ENCODE peak calls at places on chromosomes 11 and 22, in seven cellular contexts. One of them, this sample, is unnamed.

GRCh38 chr22:48782326-48782725 is 1045.3 kb downstream of the BRD1 start:
- DNase-seq in activated T-cell treated with anti-CD3 and anti-CD28 coated beads for 24 hours: no peak
- DNase-seq in DMS 273 treated with DMSO at 0.1 percent for 48 hours: no peak
- DNase-seq in EH: no peak
- DNase-seq in left kidney: no peak
- DNase-seq in stimulated activated CD8-positive, alpha-beta memory T cell treated with anti-CD3 and anti-CD28 coated beads, Interleukin-4, amount 100 ng/mL, for 24 hours: no peak
- DNase-seq in T-helper 2 cell: no peak
- DNase-seq in this sample: peak

GRCh38 chr11:117144477-117145392 is 648 bp downstream of the PAFAH1B2 start:
- DNase-seq in EH: peak
- DNase-seq in stimulated activated CD8-positive, alpha-beta memory T cell treated with anti-CD3 and anti-CD28 coated beads, Interleukin-4, amount 100 ng/mL, for 24 hours: no peak
- DNase-seq in DMS 273 treated with DMSO at 0.1 percent for 48 hours: no peak
- DNase-seq in left kidney: peak
- DNase-seq in activated T-cell treated with anti-CD3 and anti-CD28 coated beads for 24 hours: peak
- DNase-seq in T-helper 2 cell: peak
- DNase-seq in this sample: peak

GRCh38 chr22:27523711-27524110 is 277.8 kb downstream of the MN1 start:
- DNase-seq in activated T-cell treated with anti-CD3 and anti-CD28 coated beads for 24 hours: no peak
- DNase-seq in stimulated activated CD8-positive, alpha-beta memory T cell treated with anti-CD3 and anti-CD28 coated beads, Interleukin-4, amount 100 ng/mL, for 24 hours: no peak
- DNase-seq in left kidney: no peak
- DNase-seq in EH: no peak
- DNase-seq in T-helper 2 cell: no peak
- DNase-seq in DMS 273 treated with DMSO at 0.1 percent for 48 hours: no peak
- DNase-seq in this sample: no peak

GRCh38 chr11:100734743-100735527 is 47.8 kb downstream of the ARHGAP42 start:
- DNase-seq in activated T-cell treated with anti-CD3 and anti-CD28 coated beads for 24 hours: no peak
- DNase-seq in T-helper 2 cell: no peak
- DNase-seq in stimulated activated CD8-positive, alpha-beta memory T cell treated with anti-CD3 and anti-CD28 coated beads, Interleukin-4, amount 100 ng/mL, for 24 hours: no peak
- DNase-seq in left kidney: no peak
- DNase-seq in DMS 273 treated with DMSO at 0.1 percent for 48 hours: no peak
- DNase-seq in EH: no peak
- DNase-seq in this sample: no peak

GRCh38 chr11:134781335-134781970 is 369.4 kb upstream of the B3GAT1 start:
- DNase-seq in EH: no peak
- DNase-seq in DMS 273 treated with DMSO at 0.1 percent for 48 hours: no peak
- DNase-seq in stimulated activated CD8-positive, alpha-beta memory T cell treated with anti-CD3 and anti-CD28 coated beads, Interleukin-4, amount 100 ng/mL, for 24 hours: no peak
- DNase-seq in left kidney: peak
- DNase-seq in T-helper 2 cell: no peak
- DNase-seq in activated T-cell treated with anti-CD3 and anti-CD28 coated beads for 24 hours: no peak
- DNase-seq in this sample: no peak

GRCh38 chr11:78253797-78254196 is 65.1 kb downstream of the USP35 start:
- DNase-seq in left kidney: no peak
- DNase-seq in stimulated activated CD8-positive, alpha-beta memory T cell treated with anti-CD3 and anti-CD28 coated beads, Interleukin-4, amount 100 ng/mL, for 24 hours: no peak
- DNase-seq in DMS 273 treated with DMSO at 0.1 percent for 48 hours: no peak
- DNase-seq in activated T-cell treated with anti-CD3 and anti-CD28 coated beads for 24 hours: no peak
- DNase-seq in T-helper 2 cell: no peak
- DNase-seq in EH: peak
- DNase-seq in this sample: no peak

GRCh38 chr22:50184004-50184461 is 1.7 kb upstream of the TRABD start:
- DNase-seq in activated T-cell treated with anti-CD3 and anti-CD28 coated beads for 24 hours: no peak
- DNase-seq in EH: peak
- DNase-seq in stimulated activated CD8-positive, alpha-beta memory T cell treated with anti-CD3 and anti-CD28 coated beads, Interleukin-4, amount 100 ng/mL, for 24 hours: no peak
- DNase-seq in left kidney: peak
- DNase-seq in T-helper 2 cell: no peak
- DNase-seq in DMS 273 treated with DMSO at 0.1 percent for 48 hours: no peak
- DNase-seq in this sample: no peak

GRCh38 chr11:70247710-70248072 is 22.8 kb upstream of the PPFIA1 start:
- DNase-seq in activated T-cell treated with anti-CD3 and anti-CD28 coated beads for 24 hours: no peak
- DNase-seq in left kidney: no peak
- DNase-seq in EH: no peak
- DNase-seq in stimulated activated CD8-positive, alpha-beta memory T cell treated with anti-CD3 and anti-CD28 coated beads, Interleukin-4, amount 100 ng/mL, for 24 hours: no peak
- DNase-seq in T-helper 2 cell: no peak
- DNase-seq in DMS 273 treated with DMSO at 0.1 percent for 48 hours: no peak
- DNase-seq in this sample: no peak

GRCh38 chr22:19882446-19883381 is 28.0 kb upstream of the GNB1L start:
- DNase-seq in left kidney: no peak
- DNase-seq in DMS 273 treated with DMSO at 0.1 percent for 48 hours: no peak
- DNase-seq in stimulated activated CD8-positive, alpha-beta memory T cell treated with anti-CD3 and anti-CD28 coated beads, Interleukin-4, amount 100 ng/mL, for 24 hours: no peak
- DNase-seq in EH: no peak
- DNase-seq in activated T-cell treated with anti-CD3 and anti-CD28 coated beads for 24 hours: no peak
- DNase-seq in T-helper 2 cell: no peak
- DNase-seq in this sample: no peak

GRCh38 chr11:119800171-119800570 is 71.2 kb upstream of the NECTIN1 start:
- DNase-seq in DMS 273 treated with DMSO at 0.1 percent for 48 hours: no peak
- DNase-seq in EH: no peak
- DNase-seq in T-helper 2 cell: no peak
- DNase-seq in left kidney: no peak
- DNase-seq in stimulated activated CD8-positive, alpha-beta memory T cell treated with anti-CD3 and anti-CD28 coated beads, Interleukin-4, amount 100 ng/mL, for 24 hours: no peak
- DNase-seq in activated T-cell treated with anti-CD3 and anti-CD28 coated beads for 24 hours: no peak
- DNase-seq in this sample: no peak

GRCh38 chr11:113553235-113553634 is 78.0 kb upstream of the DRD2 start:
- DNase-seq in left kidney: no peak
- DNase-seq in stimulated activated CD8-positive, alpha-beta memory T cell treated with anti-CD3 and anti-CD28 coated beads, Interleukin-4, amount 100 ng/mL, for 24 hours: no peak
- DNase-seq in DMS 273 treated with DMSO at 0.1 percent for 48 hours: no peak
- DNase-seq in EH: peak
- DNase-seq in activated T-cell treated with anti-CD3 and anti-CD28 coated beads for 24 hours: no peak
- DNase-seq in T-helper 2 cell: no peak
- DNase-seq in this sample: no peak

GRCh38 chr11:71301858-71302533 is 49.6 kb upstream of the SHANK2 start:
- DNase-seq in EH: no peak
- DNase-seq in DMS 273 treated with DMSO at 0.1 percent for 48 hours: no peak
- DNase-seq in stimulated activated CD8-positive, alpha-beta memory T cell treated with anti-CD3 and anti-CD28 coated beads, Interleukin-4, amount 100 ng/mL, for 24 hours: no peak
- DNase-seq in T-helper 2 cell: no peak
- DNase-seq in activated T-cell treated with anti-CD3 and anti-CD28 coated beads for 24 hours: no peak
- DNase-seq in left kidney: peak
- DNase-seq in this sample: peak

GRCh38 chr11:124841186-124841585 is 24.0 kb upstream of the ROBO3 start:
- DNase-seq in left kidney: no peak
- DNase-seq in activated T-cell treated with anti-CD3 and anti-CD28 coated beads for 24 hours: no peak
- DNase-seq in EH: peak
- DNase-seq in T-helper 2 cell: no peak
- DNase-seq in DMS 273 treated with DMSO at 0.1 percent for 48 hours: no peak
- DNase-seq in stimulated activated CD8-positive, alpha-beta memory T cell treated with anti-CD3 and anti-CD28 coated beads, Interleukin-4, amount 100 ng/mL, for 24 hours: no peak
- DNase-seq in this sample: no peak

GRCh38 chr11:78312712-78313111 is 104.9 kb downstream of the GAB2 start:
- DNase-seq in activated T-cell treated with anti-CD3 and anti-CD28 coated beads for 24 hours: no peak
- DNase-seq in T-helper 2 cell: peak
- DNase-seq in EH: no peak
- DNase-seq in left kidney: no peak
- DNase-seq in DMS 273 treated with DMSO at 0.1 percent for 48 hours: no peak
- DNase-seq in stimulated activated CD8-positive, alpha-beta memory T cell treated with anti-CD3 and anti-CD28 coated beads, Interleukin-4, amount 100 ng/mL, for 24 hours: no peak
- DNase-seq in this sample: no peak

GRCh38 chr11:75463106-75463774 is 30.2 kb upstream of the KLHL35 start:
- DNase-seq in DMS 273 treated with DMSO at 0.1 percent for 48 hours: no peak
- DNase-seq in left kidney: no peak
- DNase-seq in stimulated activated CD8-positive, alpha-beta memory T cell treated with anti-CD3 and anti-CD28 coated beads, Interleukin-4, amount 100 ng/mL, for 24 hours: no peak
- DNase-seq in EH: peak
- DNase-seq in T-helper 2 cell: no peak
- DNase-seq in activated T-cell treated with anti-CD3 and anti-CD28 coated beads for 24 hours: no peak
- DNase-seq in this sample: no peak

GRCh38 chr11:1054143-1055108 is 17.9 kb upstream of the MUC6 start:
- DNase-seq in EH: peak
- DNase-seq in activated T-cell treated with anti-CD3 and anti-CD28 coated beads for 24 hours: no peak
- DNase-seq in left kidney: peak
- DNase-seq in stimulated activated CD8-positive, alpha-beta memory T cell treated with anti-CD3 and anti-CD28 coated beads, Interleukin-4, amount 100 ng/mL, for 24 hours: no peak
- DNase-seq in DMS 273 treated with DMSO at 0.1 percent for 48 hours: no peak
- DNase-seq in T-helper 2 cell: no peak
- DNase-seq in this sample: no peak

GRCh38 chr11:36034572-36035331 is 90.9 kb downstream of the LDLRAD3 start:
- DNase-seq in left kidney: no peak
- DNase-seq in DMS 273 treated with DMSO at 0.1 percent for 48 hours: no peak
- DNase-seq in EH: peak
- DNase-seq in T-helper 2 cell: no peak
- DNase-seq in stimulated activated CD8-positive, alpha-beta memory T cell treated with anti-CD3 and anti-CD28 coated beads, Interleukin-4, amount 100 ng/mL, for 24 hours: no peak
- DNase-seq in activated T-cell treated with anti-CD3 and anti-CD28 coated beads for 24 hours: no peak
- DNase-seq in this sample: no peak

GRCh38 chr11:130840683-130841082 is 75.6 kb downstream of the SNX19 start:
- DNase-seq in DMS 273 treated with DMSO at 0.1 percent for 48 hours: no peak
- DNase-seq in T-helper 2 cell: no peak
- DNase-seq in EH: no peak
- DNase-seq in stimulated activated CD8-positive, alpha-beta memory T cell treated with anti-CD3 and anti-CD28 coated beads, Interleukin-4, amount 100 ng/mL, for 24 hours: no peak
- DNase-seq in activated T-cell treated with anti-CD3 and anti-CD28 coated beads for 24 hours: no peak
- DNase-seq in left kidney: no peak
- DNase-seq in this sample: no peak

GRCh38 chr11:75246006-75246672 is 5.6 kb downstream of the TPBGL start:
- DNase-seq in EH: no peak
- DNase-seq in stimulated activated CD8-positive, alpha-beta memory T cell treated with anti-CD3 and anti-CD28 coated beads, Interleukin-4, amount 100 ng/mL, for 24 hours: no peak
- DNase-seq in activated T-cell treated with anti-CD3 and anti-CD28 coated beads for 24 hours: no peak
- DNase-seq in left kidney: no peak
- DNase-seq in DMS 273 treated with DMSO at 0.1 percent for 48 hours: no peak
- DNase-seq in T-helper 2 cell: no peak
- DNase-seq in this sample: no peak

GRCh38 chr11:2577071-2578005 is 122.5 kb downstream of the KCNQ1OT1 start:
- DNase-seq in T-helper 2 cell: no peak
- DNase-seq in stimulated activated CD8-positive, alpha-beta memory T cell treated with anti-CD3 and anti-CD28 coated beads, Interleukin-4, amount 100 ng/mL, for 24 hours: no peak
- DNase-seq in EH: no peak
- DNase-seq in activated T-cell treated with anti-CD3 and anti-CD28 coated beads for 24 hours: no peak
- DNase-seq in DMS 273 treated with DMSO at 0.1 percent for 48 hours: no peak
- DNase-seq in left kidney: no peak
- DNase-seq in this sample: no peak

GRCh38 chr11:115678942-115679341 is 174.7 kb upstream of the CADM1 start:
- DNase-seq in EH: no peak
- DNase-seq in stimulated activated CD8-positive, alpha-beta memory T cell treated with anti-CD3 and anti-CD28 coated beads, Interleukin-4, amount 100 ng/mL, for 24 hours: no peak
- DNase-seq in DMS 273 treated with DMSO at 0.1 percent for 48 hours: peak
- DNase-seq in T-helper 2 cell: no peak
- DNase-seq in activated T-cell treated with anti-CD3 and anti-CD28 coated beads for 24 hours: no peak
- DNase-seq in left kidney: peak
- DNase-seq in this sample: no peak

GRCh38 chr22:20083891-20084546 is 4.0 kb downstream of the DGCR8 start:
- DNase-seq in stimulated activated CD8-positive, alpha-beta memory T cell treated with anti-CD3 and anti-CD28 coated beads, Interleukin-4, amount 100 ng/mL, for 24 hours: no peak
- DNase-seq in left kidney: no peak
- DNase-seq in EH: no peak
- DNase-seq in activated T-cell treated with anti-CD3 and anti-CD28 coated beads for 24 hours: no peak
- DNase-seq in T-helper 2 cell: no peak
- DNase-seq in DMS 273 treated with DMSO at 0.1 percent for 48 hours: no peak
- DNase-seq in this sample: no peak

This sample was measured in lower leg skin.